ENCODE peak calls at places on chromosomes 6 and 20, in ten cellular contexts. One of them, this sample, is unnamed.

GRCh38 chr6:20340056-20340455 is 61.6 kb upstream of the E2F3 start:
- DNase-seq in astrocyte of the spinal cord: no peak
- DNase-seq in WTC11: no peak
- DNase-seq in GM12864: no peak
- DNase-seq in uterus: no peak
- DNase-seq in left ventricle myocardium inferior: no peak
- DNase-seq in choroid plexus epithelial cell: no peak
- DNase-seq in cardiac fibroblast: no peak
- DNase-seq in heart left ventricle: no peak
- DNase-seq in fibroblast of lung: no peak
- DNase-seq in this sample: no peak

GRCh38 chr6:2806664-2807063 is 35.0 kb downstream of the SERPINB1 start:
- DNase-seq in astrocyte of the spinal cord: no peak
- DNase-seq in WTC11: no peak
- DNase-seq in GM12864: no peak
- DNase-seq in uterus: no peak
- DNase-seq in left ventricle myocardium inferior: no peak
- DNase-seq in choroid plexus epithelial cell: no peak
- DNase-seq in cardiac fibroblast: no peak
- DNase-seq in heart left ventricle: no peak
- DNase-seq in fibroblast of lung: no peak
- DNase-seq in this sample: no peak

GRCh38 chr20:53839423-53840176 is 230.8 kb downstream of the BCAS1 start:
- DNase-seq in astrocyte of the spinal cord: no peak
- DNase-seq in WTC11: no peak
- DNase-seq in GM12864: peak; percentile 90
- DNase-seq in uterus: no peak
- DNase-seq in left ventricle myocardium inferior: peak; percentile 26
- DNase-seq in choroid plexus epithelial cell: no peak
- DNase-seq in cardiac fibroblast: no peak
- DNase-seq in heart left ventricle: peak; percentile 37
- DNase-seq in fibroblast of lung: no peak
- DNase-seq in this sample: peak; percentile 39

GRCh38 chr20:53984354-53984753 is 86.0 kb downstream of the BCAS1 start:
- DNase-seq in astrocyte of the spinal cord: no peak
- DNase-seq in WTC11: no peak
- DNase-seq in GM12864: no peak
- DNase-seq in uterus: peak; percentile 61
- DNase-seq in left ventricle myocardium inferior: no peak
- DNase-seq in choroid plexus epithelial cell: no peak
- DNase-seq in cardiac fibroblast: peak; percentile 10
- DNase-seq in heart left ventricle: no peak
- DNase-seq in fibroblast of lung: peak; percentile 16
- DNase-seq in this sample: no peak

GRCh38 chr6:139336488-139336887 is 38.0 kb downstream of the CITED2 start:
- DNase-seq in astrocyte of the spinal cord: peak; percentile 47
- DNase-seq in WTC11: no peak
- DNase-seq in GM12864: no peak
- DNase-seq in uterus: peak; percentile 24
- DNase-seq in left ventricle myocardium inferior: peak; percentile 21
- DNase-seq in choroid plexus epithelial cell: peak; percentile 73
- DNase-seq in cardiac fibroblast: peak; percentile 73
- DNase-seq in heart left ventricle: peak; percentile 45
- DNase-seq in fibroblast of lung: peak; percentile 58
- DNase-seq in this sample: no peak

GRCh38 chr6:162889303-162889702 is 161.5 kb downstream of the PACRG start:
- DNase-seq in astrocyte of the spinal cord: no peak
- DNase-seq in WTC11: no peak
- DNase-seq in GM12864: no peak
- DNase-seq in uterus: no peak
- DNase-seq in left ventricle myocardium inferior: no peak
- DNase-seq in choroid plexus epithelial cell: no peak
- DNase-seq in cardiac fibroblast: no peak
- DNase-seq in heart left ventricle: no peak
- DNase-seq in fibroblast of lung: no peak
- DNase-seq in this sample: no peak

GRCh38 chr20:25622450-25623224 is 1.2 kb downstream of the NANP start:
- DNase-seq in astrocyte of the spinal cord: peak; percentile 17
- DNase-seq in WTC11: no peak
- DNase-seq in GM12864: no peak
- DNase-seq in uterus: no peak
- DNase-seq in left ventricle myocardium inferior: no peak
- DNase-seq in choroid plexus epithelial cell: peak; percentile 34
- DNase-seq in cardiac fibroblast: no peak
- DNase-seq in heart left ventricle: no peak
- DNase-seq in fibroblast of lung: peak; percentile 15
- DNase-seq in this sample: no peak

GRCh38 chr6:157020398-157021266 is 243.5 kb downstream of the ARID1B start:
- DNase-seq in astrocyte of the spinal cord: peak; percentile 53
- DNase-seq in WTC11: peak; percentile 66
- DNase-seq in GM12864: peak; percentile 31
- DNase-seq in uterus: no peak
- DNase-seq in left ventricle myocardium inferior: peak; percentile 66
- DNase-seq in choroid plexus epithelial cell: peak; percentile 67
- DNase-seq in cardiac fibroblast: peak; percentile 73
- DNase-seq in heart left ventricle: peak; percentile 73
- DNase-seq in fibroblast of lung: peak; percentile 62
- DNase-seq in this sample: peak; percentile 84

GRCh38 chr20:37564388-37565133 is 36.9 kb upstream of the BLCAP start:
- DNase-seq in astrocyte of the spinal cord: peak; percentile 7
- DNase-seq in WTC11: peak; percentile 79
- DNase-seq in GM12864: no peak
- DNase-seq in uterus: peak; percentile 44
- DNase-seq in left ventricle myocardium inferior: peak; percentile 25
- DNase-seq in choroid plexus epithelial cell: peak; percentile 31
- DNase-seq in cardiac fibroblast: peak; percentile 26
- DNase-seq in heart left ventricle: peak; percentile 29
- DNase-seq in fibroblast of lung: no peak
- DNase-seq in this sample: peak; percentile 81

GRCh38 chr6:139647816-139648215 is 273.4 kb upstream of the CITED2 start:
- DNase-seq in astrocyte of the spinal cord: no peak
- DNase-seq in WTC11: no peak
- DNase-seq in GM12864: no peak
- DNase-seq in uterus: no peak
- DNase-seq in left ventricle myocardium inferior: no peak
- DNase-seq in choroid plexus epithelial cell: no peak
- DNase-seq in cardiac fibroblast: no peak
- DNase-seq in heart left ventricle: no peak
- DNase-seq in fibroblast of lung: no peak
- DNase-seq in this sample: no peak

GRCh38 chr20:3340443-3340842 is 67.0 kb downstream of the DNAAF9 start:
- DNase-seq in astrocyte of the spinal cord: no peak
- DNase-seq in WTC11: no peak
- DNase-seq in GM12864: no peak
- DNase-seq in uterus: no peak
- DNase-seq in left ventricle myocardium inferior: peak; percentile 85
- DNase-seq in choroid plexus epithelial cell: no peak
- DNase-seq in cardiac fibroblast: peak; percentile 46
- DNase-seq in heart left ventricle: peak; percentile 85
- DNase-seq in fibroblast of lung: no peak
- DNase-seq in this sample: no peak

GRCh38 chr6:23621026-23621425 is 505.0 kb upstream of the NRSN1 start:
- DNase-seq in astrocyte of the spinal cord: peak; percentile 46
- DNase-seq in WTC11: no peak
- DNase-seq in GM12864: no peak
- DNase-seq in uterus: no peak
- DNase-seq in left ventricle myocardium inferior: no peak
- DNase-seq in choroid plexus epithelial cell: peak; percentile 56
- DNase-seq in cardiac fibroblast: peak; percentile 0
- DNase-seq in heart left ventricle: no peak
- DNase-seq in fibroblast of lung: peak; percentile 72
- DNase-seq in this sample: no peak

GRCh38 chr20:64160118-64160517 is 4.1 kb upstream of the MYT1 start:
- DNase-seq in astrocyte of the spinal cord: no peak
- DNase-seq in WTC11: no peak
- DNase-seq in GM12864: no peak
- DNase-seq in uterus: no peak
- DNase-seq in left ventricle myocardium inferior: no peak
- DNase-seq in choroid plexus epithelial cell: no peak
- DNase-seq in cardiac fibroblast: no peak
- DNase-seq in heart left ventricle: no peak
- DNase-seq in fibroblast of lung: no peak
- DNase-seq in this sample: no peak

GRCh38 chr20:5000263-5001173 is 792 bp downstream of the SLC23A2 start:
- DNase-seq in astrocyte of the spinal cord: no peak
- DNase-seq in WTC11: peak; percentile 41
- DNase-seq in GM12864: no peak
- DNase-seq in uterus: peak; percentile 39
- DNase-seq in left ventricle myocardium inferior: peak; percentile 43
- DNase-seq in choroid plexus epithelial cell: no peak
- DNase-seq in cardiac fibroblast: no peak
- DNase-seq in heart left ventricle: peak; percentile 46
- DNase-seq in fibroblast of lung: no peak
- DNase-seq in this sample: peak; percentile 66

GRCh38 chr20:50520222-50520877 is 10.2 kb downstream of the PTPN1 start:
- DNase-seq in astrocyte of the spinal cord: no peak
- DNase-seq in WTC11: no peak
- DNase-seq in GM12864: no peak
- DNase-seq in uterus: no peak
- DNase-seq in left ventricle myocardium inferior: no peak
- DNase-seq in choroid plexus epithelial cell: no peak
- DNase-seq in cardiac fibroblast: no peak
- DNase-seq in heart left ventricle: no peak
- DNase-seq in fibroblast of lung: no peak
- DNase-seq in this sample: no peak

GRCh38 chr6:85680388-85680787 is 37.7 kb upstream of the SYNCRIP start:
- DNase-seq in astrocyte of the spinal cord: no peak
- DNase-seq in WTC11: no peak
- DNase-seq in GM12864: no peak
- DNase-seq in uterus: no peak
- DNase-seq in left ventricle myocardium inferior: no peak
- DNase-seq in choroid plexus epithelial cell: no peak
- DNase-seq in cardiac fibroblast: no peak
- DNase-seq in heart left ventricle: no peak
- DNase-seq in fibroblast of lung: no peak
- DNase-seq in this sample: no peak

GRCh38 chr6:43052842-43053544 is 658 bp downstream of the CUL7 start:
- DNase-seq in astrocyte of the spinal cord: peak; percentile 26
- DNase-seq in WTC11: peak; percentile 53
- DNase-seq in GM12864: no peak
- DNase-seq in uterus: no peak
- DNase-seq in left ventricle myocardium inferior: no peak
- DNase-seq in choroid plexus epithelial cell: peak; percentile 52
- DNase-seq in cardiac fibroblast: peak; percentile 26
- DNase-seq in heart left ventricle: peak; percentile 48
- DNase-seq in fibroblast of lung: peak; percentile 20
- DNase-seq in this sample: peak; percentile 41
- TF ChIP-seq CTCF in astrocyte of the spinal cord: no peak
- TF ChIP-seq CTCF in WTC11: no peak
- TF ChIP-seq CTCF in GM12864: no peak
- TF ChIP-seq CTCF in uterus: no peak
- TF ChIP-seq CTCF in left ventricle myocardium inferior: no peak
- TF ChIP-seq CTCF in choroid plexus epithelial cell: no peak
- TF ChIP-seq CTCF in cardiac fibroblast: no peak
- TF ChIP-seq CTCF in heart left ventricle: no peak
- TF ChIP-seq CTCF in fibroblast of lung: no peak
- TF ChIP-seq CTCF in this sample: no peak

GRCh38 chr6:98092326-98092725 is 742.0 kb upstream of the POU3F2 start:
- DNase-seq in astrocyte of the spinal cord: no peak
- DNase-seq in WTC11: no peak
- DNase-seq in GM12864: no peak
- DNase-seq in uterus: no peak
- DNase-seq in left ventricle myocardium inferior: no peak
- DNase-seq in choroid plexus epithelial cell: no peak
- DNase-seq in cardiac fibroblast: no peak
- DNase-seq in heart left ventricle: no peak
- DNase-seq in fibroblast of lung: no peak
- DNase-seq in this sample: no peak
- TF ChIP-seq CTCF in astrocyte of the spinal cord: no peak
- TF ChIP-seq CTCF in WTC11: no peak
- TF ChIP-seq CTCF in GM12864: no peak
- TF ChIP-seq CTCF in uterus: no peak
- TF ChIP-seq CTCF in left ventricle myocardium inferior: no peak
- TF ChIP-seq CTCF in choroid plexus epithelial cell: no peak
- TF ChIP-seq CTCF in cardiac fibroblast: no peak
- TF ChIP-seq CTCF in heart left ventricle: no peak
- TF ChIP-seq CTCF in fibroblast of lung: no peak
- TF ChIP-seq CTCF in this sample: no peak

DNA sequence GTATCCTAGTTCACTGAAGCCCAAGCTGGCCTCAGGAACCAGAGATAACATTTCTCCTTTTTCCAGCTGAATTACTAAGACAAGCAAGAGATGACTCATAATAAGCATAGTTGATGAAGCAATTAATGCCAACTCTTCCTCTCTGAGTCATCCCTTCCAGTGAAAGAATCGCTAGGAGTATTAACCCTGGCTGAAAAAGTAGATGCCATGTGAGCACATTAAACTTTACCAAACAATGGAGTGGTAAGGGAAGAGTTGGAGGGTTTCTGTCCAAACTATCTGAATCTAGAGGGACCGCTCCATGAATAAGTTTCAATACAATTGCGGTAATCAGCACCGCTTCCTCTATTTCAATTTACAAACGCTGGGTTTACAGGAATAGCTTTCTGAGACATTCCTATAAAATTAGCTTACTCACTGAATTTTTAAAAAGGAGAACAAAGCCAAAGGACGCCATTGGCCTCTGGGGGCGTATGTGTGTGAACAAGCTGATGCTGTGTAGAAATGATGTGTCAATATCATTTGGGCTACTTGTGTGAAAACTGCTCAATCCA is 48.3 kb downstream of the ATXN1 start:
- DNase-seq in astrocyte of the spinal cord: peak; percentile 91
- DNase-seq in WTC11: no peak
- DNase-seq in GM12864: no peak
- DNase-seq in uterus: peak; percentile 39
- DNase-seq in left ventricle myocardium inferior: peak; percentile 28
- DNase-seq in choroid plexus epithelial cell: peak; percentile 90
- DNase-seq in cardiac fibroblast: peak; percentile 94
- DNase-seq in heart left ventricle: no peak
- DNase-seq in fibroblast of lung: peak; percentile 94
- DNase-seq in this sample: no peak
- TF ChIP-seq CTCF in astrocyte of the spinal cord: peak; percentile 45
- TF ChIP-seq CTCF in WTC11: no peak
- TF ChIP-seq CTCF in GM12864: peak; percentile 62
- TF ChIP-seq CTCF in uterus: no peak
- TF ChIP-seq CTCF in left ventricle myocardium inferior: no peak
- TF ChIP-seq CTCF in choroid plexus epithelial cell: peak; percentile 54
- TF ChIP-seq CTCF in cardiac fibroblast: peak; percentile 37
- TF ChIP-seq CTCF in heart left ventricle: peak; percentile 20
- TF ChIP-seq CTCF in fibroblast of lung: peak; percentile 17
- TF ChIP-seq CTCF in this sample: peak; percentile 37

DNA sequence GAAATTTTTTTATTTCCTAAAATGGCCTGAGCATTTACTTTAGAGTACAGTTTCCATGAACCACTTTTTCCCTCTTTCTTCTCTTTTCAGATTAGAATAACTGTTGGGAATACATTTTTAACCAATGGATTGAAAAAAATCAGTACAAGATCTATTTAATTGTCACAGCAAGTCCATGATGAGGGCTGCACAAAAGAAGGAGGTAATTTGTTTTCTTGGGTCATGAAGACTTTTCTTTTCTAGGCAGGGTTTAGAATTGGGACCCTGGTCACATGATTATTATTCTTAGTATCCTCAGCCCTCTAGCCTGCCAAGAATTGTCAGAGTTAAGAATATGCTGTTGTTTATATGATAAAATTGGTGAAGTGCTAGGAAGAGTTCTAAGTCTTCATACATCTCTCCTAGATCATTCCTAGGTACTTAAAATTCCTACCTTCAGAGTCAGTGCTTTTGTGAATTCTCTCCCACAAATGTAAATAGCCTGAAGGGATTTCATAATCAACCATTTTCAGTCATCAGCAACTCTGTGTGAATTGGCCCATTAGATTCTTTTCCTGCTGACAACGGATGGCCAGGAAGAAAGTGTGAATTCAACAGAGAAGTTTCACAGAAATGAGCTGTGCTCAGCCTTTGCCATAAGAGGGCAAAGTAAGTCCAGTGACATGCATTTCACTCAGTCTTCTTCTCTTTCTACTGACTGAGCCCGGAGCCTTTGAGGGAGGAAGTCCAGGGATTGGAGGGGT is 32.4 kb upstream of the TPBG start:
- DNase-seq in astrocyte of the spinal cord: peak; percentile 40
- DNase-seq in WTC11: no peak
- DNase-seq in GM12864: no peak
- DNase-seq in uterus: no peak
- DNase-seq in left ventricle myocardium inferior: no peak
- DNase-seq in choroid plexus epithelial cell: peak; percentile 62
- DNase-seq in cardiac fibroblast: peak; percentile 41
- DNase-seq in heart left ventricle: no peak
- DNase-seq in fibroblast of lung: peak; percentile 61
- DNase-seq in this sample: no peak
- TF ChIP-seq CTCF in astrocyte of the spinal cord: peak; percentile 53
- TF ChIP-seq CTCF in WTC11: no peak
- TF ChIP-seq CTCF in GM12864: peak; percentile 30
- TF ChIP-seq CTCF in uterus: no peak
- TF ChIP-seq CTCF in left ventricle myocardium inferior: no peak
- TF ChIP-seq CTCF in choroid plexus epithelial cell: peak; percentile 56
- TF ChIP-seq CTCF in cardiac fibroblast: peak; percentile 40
- TF ChIP-seq CTCF in heart left ventricle: peak; percentile 11
- TF ChIP-seq CTCF in fibroblast of lung: peak; percentile 40
- TF ChIP-seq CTCF in this sample: no peak

This sample was measured in GM20000.